ENCODE peak calls at places on chromosomes 11 and 22, in five cellular contexts. C is stomach, F is kidney epithelial cell, R is testis, A is tibial artery. H is an unnamed sample.

GRCh38 chr22:36465232-36466021 is 16.0 kb downstream of the TXN2 start:
- DNase-seq in C (peak; percentile 89), F (peak; percentile 92), R (peak; percentile 50), A (peak; percentile 76), H (no peak)

GRCh38 chr22:19986410-19987341 is 29.9 kb downstream of the ARVCF start:
- DNase-seq in C (peak; percentile 79), F (no peak), R (peak; percentile 80), A (peak; percentile 71), H (no peak)

GRCh38 chr22:49686495-49687219 is 141.0 kb downstream of the BRD1 start:
- DNase-seq in C (no peak), F (no peak), R (no peak), A (no peak), H (no peak)

GRCh38 chr11:68128682-68129327 is 7.6 kb upstream of the CHKA start:
- DNase-seq in C (peak; percentile 96), F (no peak), R (peak; percentile 93), A (peak; percentile 70), H (no peak)

GRCh38 chr11:2768471-2769408 is 68.9 kb upstream of the KCNQ1OT1 start:
- DNase-seq in C (peak; percentile 17), F (peak; percentile 74), R (peak; percentile 11), A (no peak), H (no peak)

GRCh38 chr11:86740628-86741488 is 59.5 kb upstream of the PRSS23 start:
- DNase-seq in C (no peak), F (peak; percentile 96), R (peak; percentile 54), A (peak; percentile 70), H (peak; percentile 95)

GRCh38 chr11:113725411-113725810 is 19.3 kb upstream of the TMPRSS5 start:
- DNase-seq in C (no peak), F (no peak), R (no peak), A (no peak), H (no peak)

GRCh38 chr22:50481440-50482106 is at the start of gene ADM2:
- DNase-seq in C (peak; percentile 62), F (no peak), R (no peak), A (no peak), H (no peak)

GRCh38 chr11:19252394-19253148 is 11.8 kb upstream of the E2F8 start:
- DNase-seq in C (no peak), F (no peak), R (no peak), A (no peak), H (no peak)

GRCh38 chr22:19125474-19126308 is 3.5 kb upstream of the DGCR2 start:
- DNase-seq in C (no peak), F (no peak), R (no peak), A (no peak), H (no peak)

GRCh38 chr11:122803306-122803705 is 35.0 kb upstream of the CRTAM start:
- DNase-seq in C (no peak), F (no peak), R (no peak), A (no peak), H (no peak)

GRCh38 chr11:68146704-68147474 is 25.7 kb upstream of the CHKA start:
- DNase-seq in C (peak; percentile 85), F (no peak), R (peak; percentile 47), A (no peak), H (no peak)

GRCh38 chr22:19592464-19592863 is 68.3 kb upstream of the CLDN5 start:
- DNase-seq in C (no peak), F (no peak), R (no peak), A (no peak), H (no peak)

GRCh38 chr11:831951-832528 is 712 bp upstream of the CD151 start:
- DNase-seq in C (no peak), F (no peak), R (no peak), A (no peak), H (no peak)

GRCh38 chr11:104432526-104432925 is 268.6 kb upstream of the PDGFD start:
- DNase-seq in C (no peak), F (no peak), R (no peak), A (no peak), H (no peak)

GRCh38 chr22:20663941-20664593 is 109.8 kb upstream of the SERPIND1 start:
- DNase-seq in C (no peak), F (no peak), R (no peak), A (no peak), H (no peak)

GRCh38 chr11:108669711-108670110 is 4.8 kb downstream of the DDX10 start:
- DNase-seq in C (no peak), F (no peak), R (no peak), A (no peak), H (no peak)

GRCh38 chr11:94151903-94152677 is 23.4 kb downstream of the PANX1 start:
- DNase-seq in C (peak; percentile 37), F (peak; percentile 67), R (no peak), A (peak; percentile 35), H (peak; percentile 75)

GRCh38 chr22:26952654-26953379 is 295.4 kb downstream of the MIAT start:
- DNase-seq in C (no peak), F (no peak), R (no peak), A (no peak), H (no peak)

GRCh38 chr22:26585104-26585790 is 4.7 kb downstream of the TPST2 start:
- DNase-seq in C (peak; percentile 45), F (peak; percentile 35), R (peak; percentile 98), A (peak; percentile 45), H (no peak)

GRCh38 chr22:39147335-39148023 is 5.0 kb downstream of the CBX7 start:
- DNase-seq in C (no peak), F (no peak), R (no peak), A (peak; percentile 18), H (no peak)

GRCh38 chr11:7077101-7077500 is 11.7 kb upstream of the RBMXL2 start:
- DNase-seq in C (no peak), F (no peak), R (peak; percentile 15), A (no peak), H (no peak)

GRCh38 chr11:62842171-62842717 is 2.9 kb upstream of the WDR74 start:
- DNase-seq in C (peak; percentile 27), F (no peak), R (peak; percentile 48), A (no peak), H (no peak)

GRCh38 chr22:18156878-18157713 is 7.1 kb downstream of the USP18 start:
- DNase-seq in C (peak; percentile 56), F (peak; percentile 60), R (peak; percentile 86), A (peak; percentile 78), H (peak; percentile 84)

GRCh38 chr11:40337118-40337517 is 1122.3 kb downstream of the LRRC4C start:
- DNase-seq in C (no peak), F (no peak), R (no peak), A (no peak), H (no peak)

GRCh38 chr11:120555433-120555773 is 43.9 kb downstream of the GRIK4 start:
- DNase-seq in C (no peak), F (no peak), R (no peak), A (no peak), H (no peak)

GRCh38 chr22:36125994-36126531 is 34.5 kb downstream of the APOL3 start:
- DNase-seq in C (no peak), F (no peak), R (no peak), A (no peak), H (no peak)

GRCh38 chr11:109085708-109086373 is 336.1 kb upstream of the C11orf87 start:
- DNase-seq in C (no peak), F (no peak), R (no peak), A (no peak), H (no peak)

GRCh38 chr22:31445642-31446041 is 44.0 kb downstream of the EIF4ENIF1 start:
- DNase-seq in C (no peak), F (no peak), R (no peak), A (no peak), H (no peak)

GRCh38 chr22:38799265-38800002 is 5.5 kb upstream of the DNAL4 start:
- DNase-seq in C (no peak), F (no peak), R (no peak), A (no peak), H (peak; percentile 32)

GRCh38 chr11:116861539-116861938 is 24.1 kb upstream of the APOA1 start:
- DNase-seq in C (no peak), F (peak; percentile 59), R (no peak), A (no peak), H (no peak)

GRCh38 chr11:612201-612960 is 3.4 kb downstream of the IRF7 start:
- DNase-seq in C (peak; percentile 76), F (no peak), R (peak; percentile 33), A (no peak), H (no peak)

GRCh38 chr11:130719516-130719915 is 196.8 kb downstream of the SNX19 start:
- DNase-seq in C (no peak), F (no peak), R (no peak), A (no peak), H (no peak)

GRCh38 chr11:132099692-132100091 is 729.3 kb downstream of the NTM start:
- DNase-seq in C (no peak), F (no peak), R (no peak), A (no peak), H (no peak)

GRCh38 chr11:132095230-132096165 is 725.1 kb downstream of the NTM start:
- DNase-seq in C (no peak), F (no peak), R (no peak), A (no peak), H (no peak)

GRCh38 chr11:132088551-132088950 is 718.1 kb downstream of the NTM start:
- DNase-seq in C (no peak), F (no peak), R (no peak), A (no peak), H (no peak)

DNA sequence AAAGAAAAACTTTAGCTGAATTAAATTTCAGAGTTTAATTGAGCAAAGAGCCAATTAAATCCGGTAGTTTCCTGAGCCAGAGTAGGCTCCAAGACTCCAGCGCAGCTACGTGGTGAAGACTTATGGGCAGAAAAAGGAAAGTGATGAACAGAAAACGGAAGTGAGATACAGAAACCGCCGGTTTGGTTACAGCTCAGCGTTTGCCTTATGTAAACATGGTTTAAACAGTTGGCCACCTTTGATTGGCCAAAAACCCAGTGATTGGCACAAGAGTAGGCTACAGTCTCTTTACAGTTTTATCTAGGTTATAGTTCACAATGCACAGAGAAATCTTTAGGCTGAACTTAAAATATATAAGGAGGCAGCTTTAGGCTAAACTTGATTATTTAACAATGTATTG is 723.4 kb downstream of the NTM start:
- DNase-seq in C (no peak), F (no peak), R (no peak), A (no peak), H (no peak)
- H3K4me3 ChIP-seq in C (no peak overlapping the region), F (no peak overlapping the region), R (no peak overlapping the region), A (no peak overlapping the region), H (no peak overlapping the region)

DNA sequence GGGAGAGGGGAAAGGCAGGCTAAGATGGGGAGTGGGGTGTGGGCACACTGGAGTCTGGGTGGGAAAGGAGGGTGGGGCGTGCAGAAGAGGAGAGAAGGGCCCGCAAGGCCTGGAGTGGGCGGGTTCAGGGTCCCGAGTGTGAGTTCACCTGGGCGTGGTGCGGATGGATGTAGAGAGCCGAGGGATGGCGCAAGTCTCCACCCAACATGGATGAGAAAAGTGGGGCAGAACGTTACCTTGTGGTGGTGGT is 364 bp upstream of the ABCC8 start:
- DNase-seq in C (no peak), F (no peak), R (no peak), A (no peak), H (no peak)
- H3K4me3 ChIP-seq in C (peak overlapping the region; percentile 41), F (no peak overlapping the region), R (peak overlapping the region; percentile 31), A (no peak overlapping the region), H (no peak overlapping the region)

GRCh38 chr11:88508558-88508807 is 170.9 kb upstream of the CTSC start:
- DNase-seq in C (no peak), F (no peak), R (no peak), A (no peak), H (no peak)

GRCh38 chr11:88508808-88509581 is 171.5 kb upstream of the CTSC start:
- DNase-seq in C (no peak), F (no peak), R (peak; percentile 34), A (no peak), H (no peak)

GRCh38 chr11:88507771-88508557 is 170.4 kb upstream of the CTSC start:
- DNase-seq in C (no peak), F (no peak), R (no peak), A (no peak), H (no peak)
- H3K4me3 ChIP-seq in C (peak overlapping the region; percentile 43), F (peak overlapping the region; percentile 30), R (peak overlapping the region; percentile 45), A (no peak overlapping the region), H (no peak overlapping the region)

GRCh38 chr11:87840786-87841185 is 334.5 kb downstream of the RAB38 start:
- DNase-seq in C (no peak), F (no peak), R (no peak), A (no peak), H (no peak)
- H3K4me3 ChIP-seq in C (no peak overlapping the region), F (no peak overlapping the region), R (no peak overlapping the region), A (no peak overlapping the region), H (no peak overlapping the region)